ENCODE peak calls at places on chromosome 2, in five cellular contexts. Y is tibial artery, R is AG04449, V is psoas muscle, D is dorsolateral prefrontal cortex. L is an unnamed sample.
A peak's percentile ranks its signal among the peaks of the same experiment; 100 is the strongest.

GRCh38 chr2:70927138-70927537 is 8.6 kb upstream of the ATP6V1B1 start:
- DNase-seq in V (no peak), D (peak; percentile 8), Y (peak; percentile 29), R (no peak), L (no peak)

GRCh38 chr2:174331731-174332606 is 2.8 kb upstream of the SP9 start:
- DNase-seq in Y (no peak), D (no peak), R (no peak), V (no peak), L (peak; percentile 79)

GRCh38 chr2:56981554-56981953 is 797.8 kb downstream of the CCDC85A start:
- DNase-seq in D (no peak), Y (no peak), R (peak; percentile 54), V (no peak), L (no peak)

GRCh38 chr2:229601396-229601795 is 113.0 kb downstream of the DNER start:
- DNase-seq in V (no peak), R (no peak), Y (no peak), D (no peak), L (no peak)

GRCh38 chr2:88875749-88876148 is 184.3 kb downstream of the RPIA start:
- DNase-seq in D (no peak), R (no peak), Y (no peak), V (no peak), L (no peak)

GRCh38 chr2:204069804-204070203 is 133.2 kb downstream of the ICOS start:
- DNase-seq in Y (no peak), R (no peak), D (no peak), V (no peak), L (no peak)

GRCh38 chr2:221876016-221876415 is 303.9 kb upstream of the EPHA4 start:
- DNase-seq in V (no peak), R (no peak), Y (no peak), D (no peak), L (no peak)

GRCh38 chr2:29663266-29663665 is 258.1 kb downstream of the ALK start:
- DNase-seq in R (peak; percentile 64), Y (no peak), D (no peak), V (no peak), L (no peak)

GRCh38 chr2:179946810-179947485 is 60.1 kb downstream of the CWC22 start:
- DNase-seq in R (no peak), D (no peak), Y (no peak), V (no peak), L (no peak)

GRCh38 chr2:234874347-234875046 is 77.3 kb upstream of the SH3BP4 start:
- DNase-seq in V (no peak), D (no peak), R (no peak), Y (no peak), L (no peak)
- H3K4me3 ChIP-seq in V (no peak overlapping the region), D (no peak overlapping the region), R (no peak overlapping the region), Y (no peak overlapping the region), L (no peak overlapping the region)

GRCh38 chr2:45170976-45171514 is 161.8 kb upstream of the SIX2 start:
- DNase-seq in V (no peak), D (no peak), Y (no peak), R (no peak), L (peak; percentile 34)
- H3K4me3 ChIP-seq in V (no peak overlapping the region), D (no peak overlapping the region), Y (no peak overlapping the region), R (no peak overlapping the region), L (peak overlapping the region; percentile 51)

DNA sequence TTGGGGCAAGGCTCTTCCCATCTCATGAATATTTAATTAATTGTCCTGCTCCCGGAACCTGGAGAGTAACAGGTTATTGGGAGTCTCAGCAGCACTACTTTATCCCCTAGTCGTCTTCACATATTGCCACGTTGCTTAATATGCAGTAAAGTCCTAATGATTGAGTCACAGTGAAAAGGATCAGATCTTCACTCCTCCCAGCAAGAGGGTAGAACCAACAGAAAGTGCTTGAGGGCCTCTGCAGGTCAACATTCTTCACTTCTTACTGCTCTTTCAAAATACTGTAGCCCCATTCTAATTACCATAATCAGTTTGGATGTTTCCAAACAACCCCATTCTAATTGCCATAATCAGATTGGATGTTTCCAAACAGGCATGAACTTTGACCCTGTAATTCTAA is 801.0 kb downstream of the LRRTM4 start:
- DNase-seq in D (no peak), R (no peak), V (no peak), Y (no peak), L (no peak)
- H3K4me3 ChIP-seq in D (no peak overlapping the region), R (no peak overlapping the region), V (no peak overlapping the region), Y (no peak overlapping the region), L (no peak overlapping the region)

GRCh38 chr2:199607914-199608313 is 150.2 kb upstream of the SATB2 start:
- DNase-seq in Y (no peak), R (no peak), V (no peak), D (no peak), L (no peak)

GRCh38 chr2:199602271-199602895 is 144.6 kb upstream of the SATB2 start:
- DNase-seq in R (no peak), Y (no peak), D (no peak), V (no peak), L (peak; percentile 79)

GRCh38 chr2:199606193-199606780 is 148.5 kb upstream of the SATB2 start:
- DNase-seq in Y (no peak), R (no peak), D (no peak), V (no peak), L (peak; percentile 75)

GRCh38 chr2:199602896-199603482 is 145.2 kb upstream of the SATB2 start:
- DNase-seq in R (no peak), Y (no peak), D (no peak), V (no peak), L (no peak)

GRCh38 chr2:199603748-199604291 is 146.1 kb upstream of the SATB2 start:
- DNase-seq in R (no peak), Y (no peak), D (no peak), V (no peak), L (peak; percentile 57)
- H3K4me3 ChIP-seq in R (peak overlapping the region; percentile 23), Y (no peak overlapping the region), D (no peak overlapping the region), V (no peak overlapping the region), L (peak overlapping the region; percentile 34)

L was measured in H7.